ENCODE peak calls at places on chromosomes 1 and 21, in four cellular contexts. One of them, this sample, is unnamed.

GRCh38 chr1:33455537-33456301 is 16.7 kb upstream of the ZSCAN20 start:
- DNase-seq in breast epithelium: no peak
- DNase-seq in sigmoid colon: no peak
- DNase-seq in transverse colon: no peak
- DNase-seq in this sample: peak; percentile 51

GRCh38 chr1:33342041-33342723 is 21.3 kb upstream of the A3GALT2 start:
- DNase-seq in breast epithelium: peak; percentile 63
- DNase-seq in sigmoid colon: peak; percentile 93
- DNase-seq in transverse colon: peak; percentile 77
- DNase-seq in this sample: no peak

GRCh38 chr1:224684920-224685547 is 68.9 kb downstream of the CNIH3 start:
- DNase-seq in breast epithelium: no peak
- DNase-seq in sigmoid colon: no peak
- DNase-seq in transverse colon: no peak
- DNase-seq in this sample: no peak

GRCh38 chr1:18091660-18092446 is 15.7 kb upstream of the IGSF21 start:
- DNase-seq in breast epithelium: no peak
- DNase-seq in sigmoid colon: no peak
- DNase-seq in transverse colon: no peak
- DNase-seq in this sample: no peak

GRCh38 chr21:27759091-27759659 is 792.3 kb upstream of the ADAMTS5 start:
- DNase-seq in breast epithelium: no peak
- DNase-seq in sigmoid colon: no peak
- DNase-seq in transverse colon: peak; percentile 47
- DNase-seq in this sample: no peak

GRCh38 chr1:175521265-175522040 is 221.9 kb downstream of the TNR start:
- DNase-seq in breast epithelium: peak; percentile 24
- DNase-seq in sigmoid colon: no peak
- DNase-seq in transverse colon: peak; percentile 56
- DNase-seq in this sample: no peak

GRCh38 chr1:146012703-146013565 is 8.6 kb downstream of the HJV start:
- DNase-seq in breast epithelium: no peak
- DNase-seq in sigmoid colon: peak; percentile 57
- DNase-seq in transverse colon: no peak
- DNase-seq in this sample: no peak

GRCh38 chr1:212141404-212141803 is 105.9 kb downstream of the DTL start:
- DNase-seq in breast epithelium: no peak
- DNase-seq in sigmoid colon: no peak
- DNase-seq in transverse colon: no peak
- DNase-seq in this sample: no peak

GRCh38 chr1:238752332-238752731 is 634.0 kb upstream of the CHRM3 start:
- DNase-seq in breast epithelium: no peak
- DNase-seq in sigmoid colon: no peak
- DNase-seq in transverse colon: no peak
- DNase-seq in this sample: no peak

GRCh38 chr1:93775224-93775623 is 93.6 kb upstream of the BCAR3 start:
- DNase-seq in breast epithelium: peak; percentile 59
- DNase-seq in sigmoid colon: no peak
- DNase-seq in transverse colon: no peak
- DNase-seq in this sample: no peak

GRCh38 chr1:66243548-66244130 is 290.3 kb upstream of the SGIP1 start:
- DNase-seq in breast epithelium: no peak
- DNase-seq in sigmoid colon: no peak
- DNase-seq in transverse colon: no peak
- DNase-seq in this sample: no peak

GRCh38 chr1:1426496-1426960 is 5.5 kb upstream of the ANKRD65 start:
- DNase-seq in breast epithelium: no peak
- DNase-seq in sigmoid colon: no peak
- DNase-seq in transverse colon: no peak
- DNase-seq in this sample: no peak

GRCh38 chr1:34164510-34165381 is at the start of gene CSMD2:
- DNase-seq in breast epithelium: no peak
- DNase-seq in sigmoid colon: no peak
- DNase-seq in transverse colon: no peak
- DNase-seq in this sample: no peak

GRCh38 chr1:16212251-16212961 is at the start of gene ARHGEF19:
- DNase-seq in breast epithelium: peak; percentile 81
- DNase-seq in sigmoid colon: no peak
- DNase-seq in transverse colon: peak; percentile 50
- DNase-seq in this sample: no peak

GRCh38 chr1:245690153-245690552 is 535.4 kb downstream of the KIF26B start:
- DNase-seq in breast epithelium: no peak
- DNase-seq in sigmoid colon: no peak
- DNase-seq in transverse colon: no peak
- DNase-seq in this sample: no peak

GRCh38 chr1:227065311-227065710 is 125.2 kb downstream of the COQ8A start:
- DNase-seq in breast epithelium: no peak
- DNase-seq in sigmoid colon: no peak
- DNase-seq in transverse colon: no peak
- DNase-seq in this sample: no peak

GRCh38 chr1:151790940-151791651 is 796 bp upstream of the TDRKH start:
- DNase-seq in breast epithelium: no peak
- DNase-seq in sigmoid colon: no peak
- DNase-seq in transverse colon: peak; percentile 48
- DNase-seq in this sample: no peak

GRCh38 chr1:183356534-183357182 is 61.5 kb downstream of the NMNAT2 start:
- DNase-seq in breast epithelium: no peak
- DNase-seq in sigmoid colon: no peak
- DNase-seq in transverse colon: no peak
- DNase-seq in this sample: no peak

GRCh38 chr1:162206300-162206699 is 136.8 kb downstream of the NOS1AP start:
- DNase-seq in breast epithelium: no peak
- DNase-seq in sigmoid colon: no peak
- DNase-seq in transverse colon: no peak
- DNase-seq in this sample: no peak

GRCh38 chr1:6507037-6507428 is 15.6 kb upstream of the PLEKHG5 start:
- DNase-seq in breast epithelium: no peak
- DNase-seq in sigmoid colon: peak; percentile 64
- DNase-seq in transverse colon: no peak
- DNase-seq in this sample: no peak

GRCh38 chr1:46522184-46522968 is 29.1 kb downstream of the KNCN start:
- DNase-seq in breast epithelium: peak; percentile 46
- DNase-seq in sigmoid colon: no peak
- DNase-seq in transverse colon: peak; percentile 30
- DNase-seq in this sample: no peak

GRCh38 chr1:241654641-241655040 is 2.6 kb downstream of the WDR64 start:
- DNase-seq in breast epithelium: no peak
- DNase-seq in sigmoid colon: no peak
- DNase-seq in transverse colon: no peak
- DNase-seq in this sample: no peak

GRCh38 chr1:48016526-48016925 is 19.3 kb upstream of the TRABD2B start:
- DNase-seq in breast epithelium: no peak
- DNase-seq in sigmoid colon: no peak
- DNase-seq in transverse colon: no peak
- DNase-seq in this sample: no peak

GRCh38 chr1:32538887-32539583 is at the start of gene ZBTB8A:
- DNase-seq in breast epithelium: peak; percentile 27
- DNase-seq in sigmoid colon: peak; percentile 76
- DNase-seq in transverse colon: peak; percentile 64
- DNase-seq in this sample: no peak

GRCh38 chr1:63322248-63322943 is at the start of gene FOXD3:
- DNase-seq in breast epithelium: peak; percentile 50
- DNase-seq in sigmoid colon: peak; percentile 85
- DNase-seq in transverse colon: peak; percentile 71
- DNase-seq in this sample: no peak

GRCh38 chr1:243345205-243345604 is 89.4 kb downstream of the SDCCAG8 start:
- DNase-seq in breast epithelium: no peak
- DNase-seq in sigmoid colon: no peak
- DNase-seq in transverse colon: no peak
- DNase-seq in this sample: no peak

GRCh38 chr1:113207019-113207418 is 134.0 kb downstream of the LRIG2 start:
- DNase-seq in breast epithelium: no peak
- DNase-seq in sigmoid colon: no peak
- DNase-seq in transverse colon: no peak
- DNase-seq in this sample: no peak

GRCh38 chr1:182595641-182596240 is 6.7 kb upstream of the RNASEL start:
- DNase-seq in breast epithelium: peak; percentile 41
- DNase-seq in sigmoid colon: peak; percentile 85
- DNase-seq in transverse colon: peak; percentile 79
- DNase-seq in this sample: no peak

GRCh38 chr1:11281518-11282331 is 8.7 kb downstream of the UBIAD1 start:
- DNase-seq in breast epithelium: no peak
- DNase-seq in sigmoid colon: peak; percentile 85
- DNase-seq in transverse colon: no peak
- DNase-seq in this sample: no peak

GRCh38 chr1:56133517-56134472 is 445.6 kb downstream of the PLPP3 start:
- DNase-seq in breast epithelium: no peak
- DNase-seq in sigmoid colon: no peak
- DNase-seq in transverse colon: no peak
- DNase-seq in this sample: no peak

GRCh38 chr1:181779343-181779742 is 282.2 kb downstream of the ZNF648 start:
- DNase-seq in breast epithelium: no peak
- DNase-seq in sigmoid colon: no peak
- DNase-seq in transverse colon: no peak
- DNase-seq in this sample: no peak

GRCh38 chr1:46520063-46520911 is 30.7 kb downstream of the DMBX1 start:
- DNase-seq in breast epithelium: no peak
- DNase-seq in sigmoid colon: no peak
- DNase-seq in transverse colon: no peak
- DNase-seq in this sample: no peak

GRCh38 chr1:65068202-65069011 is 79.6 kb upstream of the AK4 start:
- DNase-seq in breast epithelium: no peak
- DNase-seq in sigmoid colon: no peak
- DNase-seq in transverse colon: peak; percentile 27
- DNase-seq in this sample: peak; percentile 15

GRCh38 chr1:76919123-76919522 is 51.8 kb downstream of the ST6GALNAC5 start:
- DNase-seq in breast epithelium: no peak
- DNase-seq in sigmoid colon: no peak
- DNase-seq in transverse colon: no peak
- DNase-seq in this sample: no peak

GRCh38 chr1:218568962-218569530 is 223.9 kb downstream of the TGFB2 start:
- DNase-seq in breast epithelium: no peak
- DNase-seq in sigmoid colon: no peak
- DNase-seq in transverse colon: no peak
- DNase-seq in this sample: no peak

GRCh38 chr1:80825067-80825466 is 975.7 kb upstream of the ADGRL2 start:
- DNase-seq in breast epithelium: no peak
- DNase-seq in sigmoid colon: no peak
- DNase-seq in transverse colon: no peak
- DNase-seq in this sample: no peak
- TF ChIP-seq POLR2AphosphoS5 in breast epithelium: no peak
- TF ChIP-seq POLR2AphosphoS5 in sigmoid colon: no peak
- TF ChIP-seq POLR2AphosphoS5 in transverse colon: no peak
- TF ChIP-seq POLR2AphosphoS5 in this sample: no peak

GRCh38 chr1:43430831-43431230 is 22.9 kb downstream of the HYI start:
- DNase-seq in breast epithelium: no peak
- DNase-seq in sigmoid colon: no peak
- DNase-seq in transverse colon: no peak
- DNase-seq in this sample: no peak

GRCh38 chr1:43425045-43425444 is 28.7 kb downstream of the HYI start:
- DNase-seq in breast epithelium: no peak
- DNase-seq in sigmoid colon: no peak
- DNase-seq in transverse colon: no peak
- DNase-seq in this sample: no peak

GRCh38 chr1:43427524-43427923 is 26.2 kb downstream of the HYI start:
- DNase-seq in breast epithelium: no peak
- DNase-seq in sigmoid colon: peak; percentile 64
- DNase-seq in transverse colon: no peak
- DNase-seq in this sample: no peak

GRCh38 chr1:43426221-43426620 is 27.5 kb downstream of the HYI start:
- DNase-seq in breast epithelium: no peak
- DNase-seq in sigmoid colon: no peak
- DNase-seq in transverse colon: no peak
- DNase-seq in this sample: no peak

GRCh38 chr1:43427941-43428340 is 25.8 kb downstream of the HYI start:
- DNase-seq in breast epithelium: no peak
- DNase-seq in sigmoid colon: peak; percentile 29
- DNase-seq in transverse colon: no peak
- DNase-seq in this sample: no peak
- TF ChIP-seq POLR2AphosphoS5 in breast epithelium: no peak
- TF ChIP-seq POLR2AphosphoS5 in sigmoid colon: no peak
- TF ChIP-seq POLR2AphosphoS5 in transverse colon: no peak
- TF ChIP-seq POLR2AphosphoS5 in this sample: no peak

DNA sequence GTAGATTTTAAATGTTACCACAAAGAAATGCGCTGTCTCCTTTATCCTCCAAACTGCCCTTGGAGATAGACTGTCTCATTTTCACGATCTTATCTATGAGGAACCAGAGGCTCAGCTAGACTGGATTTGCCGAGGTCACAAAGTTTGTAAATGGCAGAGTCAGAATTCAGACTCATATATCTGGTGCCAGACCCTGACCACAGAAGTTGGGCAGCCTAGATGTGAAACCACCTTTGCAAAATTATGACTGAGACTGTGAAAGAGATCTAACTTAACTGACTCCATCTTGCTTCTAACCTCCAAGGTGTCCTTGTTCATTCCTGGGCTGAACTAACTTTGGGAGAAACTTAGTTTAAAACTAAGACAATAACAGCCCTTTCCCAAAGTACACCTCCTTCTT is 14.1 kb downstream of the CNR2 start:
- DNase-seq in breast epithelium: no peak
- DNase-seq in sigmoid colon: no peak
- DNase-seq in transverse colon: no peak
- DNase-seq in this sample: no peak
- TF ChIP-seq POLR2AphosphoS5 in breast epithelium: no peak
- TF ChIP-seq POLR2AphosphoS5 in sigmoid colon: no peak
- TF ChIP-seq POLR2AphosphoS5 in transverse colon: no peak
- TF ChIP-seq POLR2AphosphoS5 in this sample: no peak

DNA sequence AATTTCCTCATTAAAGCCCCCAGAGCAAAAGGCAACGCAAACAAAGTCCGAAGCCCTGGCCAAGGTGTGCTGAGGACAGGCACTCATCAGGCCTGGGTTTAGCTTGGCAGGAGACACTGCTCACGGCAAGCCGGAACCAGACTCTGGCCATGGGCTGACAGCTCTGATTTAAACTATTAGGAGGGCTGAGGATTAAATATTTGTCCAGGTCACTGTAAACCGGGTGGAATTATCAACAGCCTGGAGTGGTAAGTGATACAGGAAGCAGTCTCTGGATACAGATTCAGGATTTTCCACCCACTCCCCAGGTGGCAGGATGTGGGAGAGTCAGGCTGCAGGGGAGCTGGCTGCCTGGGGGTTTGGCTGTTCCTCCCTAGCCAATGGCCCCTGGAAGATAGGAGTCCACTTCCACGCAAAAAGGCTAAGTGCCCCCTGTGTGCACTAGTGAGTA is 42.4 kb downstream of the SLC66A1 start:
- DNase-seq in breast epithelium: no peak
- DNase-seq in sigmoid colon: no peak
- DNase-seq in transverse colon: no peak
- DNase-seq in this sample: no peak
- TF ChIP-seq POLR2AphosphoS5 in breast epithelium: no peak
- TF ChIP-seq POLR2AphosphoS5 in sigmoid colon: no peak
- TF ChIP-seq POLR2AphosphoS5 in transverse colon: no peak
- TF ChIP-seq POLR2AphosphoS5 in this sample: no peak

This sample was measured in GM12891.